ENCODE peak calls at places on chromosome 11, in four cellular contexts. Y is CD8-positive, alpha-beta T cell; A is body of pancreas; X is neuronal stem cell. G is an unnamed sample. For H3K27me3, the result is how much of the 10 kb centered on the place peaks cover.

GRCh38 chr11:96014234-96014633 is 90.3 kb upstream of the MTMR2 start:
- DNase-seq in Y (no peak), A (no peak), X (peak), G (no peak)

GRCh38 chr11:35267504-35267903 is 128.5 kb downstream of the CD44 start:
- DNase-seq in Y (no peak), A (no peak), X (no peak), G (no peak)

GRCh38 chr11:36391062-36391461 is 95.0 kb downstream of the PRR5L start:
- DNase-seq in Y (no peak), A (no peak), X (no peak), G (no peak)

GRCh38 chr11:71263391-71263790 is 11.0 kb upstream of the SHANK2 start:
- DNase-seq in Y (no peak), A (no peak), X (no peak), G (no peak)

GRCh38 chr11:103529217-103529684 is 420.0 kb downstream of the DYNC2H1 start:
- DNase-seq in Y (no peak), A (no peak), X (no peak), G (peak)

GRCh38 chr11:124950606-124951330 is 3.2 kb upstream of the CCDC15 start:
- DNase-seq in Y (no peak), A (no peak), X (no peak), G (no peak)

GRCh38 chr11:17613428-17613962 is 66.4 kb downstream of the OTOG start:
- DNase-seq in Y (no peak), A (no peak), X (no peak), G (no peak)

GRCh38 chr11:68677432-68677831 is 6.9 kb upstream of the GAL start:
- DNase-seq in Y (no peak), A (peak), X (no peak), G (peak)

GRCh38 chr11:15341587-15341986 is 226.9 kb downstream of the INSC start:
- DNase-seq in Y (no peak), A (no peak), X (no peak), G (no peak)

GRCh38 chr11:34154059-34154875 is 48.8 kb downstream of the NAT10 start:
- DNase-seq in Y (no peak), A (no peak), X (no peak), G (no peak)

GRCh38 chr11:11461473-11461872 is 108.4 kb upstream of the CSNK2A3 start:
- DNase-seq in Y (no peak), A (no peak), X (no peak), G (no peak)

GRCh38 chr11:86926975-86927374 is 28.2 kb downstream of the FZD4 start:
- DNase-seq in Y (no peak), A (no peak), X (no peak), G (no peak)

GRCh38 chr11:75306529-75306928 is 44.9 kb downstream of the ARRB1 start:
- DNase-seq in Y (no peak), A (no peak), X (no peak), G (no peak)

GRCh38 chr11:67268684-67269268 is 2.5 kb downstream of the GRK2 start:
- DNase-seq in Y (no peak), A (peak), X (no peak), G (no peak)
- H3K4me3 ChIP-seq in Y (peak), A (no peak), X (no peak), G (no peak)

GRCh38 chr11:66293352-66293751 is 1.7 kb downstream of the TMEM151A start:
- DNase-seq in Y (no peak), A (no peak), X (no peak), G (no peak)
- H3K27me3 ChIP-seq in Y (under half), A (under half), X (under half), G (under half)

GRCh38 chr11:47369676-47370075 is 8.7 kb downstream of the SPI1 start:
- DNase-seq in Y (no peak), A (no peak), X (no peak), G (no peak)

GRCh38 chr11:47361419-47361818 is 8.9 kb upstream of the MYBPC3 start:
- DNase-seq in Y (no peak), A (no peak), X (no peak), G (no peak)

GRCh38 chr11:47360341-47360740 is 7.8 kb upstream of the MYBPC3 start:
- DNase-seq in Y (no peak), A (no peak), X (no peak), G (no peak)

DNA sequence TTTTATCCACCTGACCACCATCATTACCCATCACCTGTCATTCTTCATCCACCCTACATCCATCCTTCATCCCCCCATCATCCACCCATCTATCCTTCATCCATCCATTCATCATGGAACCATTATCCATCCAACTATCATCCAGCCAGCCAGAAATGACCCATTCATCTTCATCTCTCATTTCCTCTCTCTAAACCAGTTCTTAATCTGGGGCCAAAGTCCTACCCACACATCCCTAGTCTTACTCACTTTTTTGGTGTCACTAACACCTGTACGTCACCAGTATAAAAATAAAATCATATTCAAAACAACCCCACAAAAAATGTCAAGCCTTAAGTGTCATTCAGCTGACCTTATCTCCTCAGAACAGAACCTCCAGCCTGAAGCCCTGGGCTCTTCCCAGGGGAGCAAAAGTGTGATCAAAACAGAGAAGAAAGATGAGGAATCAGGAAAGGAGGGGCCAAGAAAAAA is 12.3 kb downstream of the SPI1 start:
- DNase-seq in Y (no peak), A (no peak), X (no peak), G (no peak)
- H3K27ac ChIP-seq in Y (no peak), A (no peak), X (no peak), G (no peak)

GRCh38 chr11:469684-470667 is 19.9 kb downstream of the PTDSS2 start:
- DNase-seq in Y (no peak), A (peak), X (no peak), G (no peak)
- H3K4me3 ChIP-seq in Y (no peak), A (no peak), X (no peak), G (no peak)

G was measured in WERI-Rb-1.